ENCODE peak calls at places on chromosomes 6 and 20, in nine cellular contexts. P, U, W, J, Z, V, M, E and R are unnamed samples.

GRCh38 chr6:148451690-148452089 is 109.1 kb downstream of the SASH1 start:
- DNase-seq in P (no peak), E (no peak), J (no peak), U (no peak), M (no peak), W (no peak), V (no peak), Z (no peak), R (no peak)

GRCh38 chr6:136230219-136230980 is 19.7 kb downstream of the MTFR2 start:
- DNase-seq in V (no peak), J (peak), Z (no peak), P (no peak), M (no peak), U (no peak), W (no peak), E (no peak), R (no peak)

GRCh38 chr20:3046677-3047462 is 1.0 kb downstream of the MRPS26 start:
- DNase-seq in P (no peak), M (no peak), E (no peak), V (peak), Z (no peak), J (no peak), W (no peak), U (peak), R (peak)

GRCh38 chr6:35148167-35148741 is 7.1 kb upstream of the TCP11 start:
- DNase-seq in M (no peak), P (no peak), W (no peak), U (no peak), Z (no peak), J (peak), V (no peak), E (no peak), R (no peak)

GRCh38 chr6:108660251-108660650 is 99.5 kb downstream of the FOXO3 start:
- DNase-seq in E (no peak), W (no peak), P (no peak), V (no peak), J (no peak), U (no peak), Z (no peak), M (no peak), R (no peak)

GRCh38 chr6:31660224-31660997 is at the start of gene C6orf47:
- DNase-seq in P (peak), M (peak), J (peak), V (peak), E (peak), U (peak), W (peak), Z (peak), R (peak)

GRCh38 chr20:3716195-3716834 is 3.9 kb upstream of the SIGLEC1 start:
- DNase-seq in J (peak), P (peak), M (no peak), W (peak), E (no peak), Z (no peak), V (peak), U (no peak), R (peak)

GRCh38 chr6:161596807-161597505 is 323.1 kb upstream of the AGPAT4 start:
- DNase-seq in J (no peak), Z (no peak), P (no peak), U (no peak), V (no peak), E (no peak), M (no peak), W (no peak), R (no peak)

GRCh38 chr20:45405566-45406259 is 2.4 kb upstream of the DBNDD2 start:
- DNase-seq in W (peak), Z (peak), P (no peak), J (no peak), V (no peak), M (no peak), U (no peak), E (no peak), R (no peak)

GRCh38 chr6:113632220-113632864 is 224.8 kb upstream of the MARCKS start:
- DNase-seq in U (peak), J (peak), Z (no peak), P (peak), M (no peak), V (peak), E (peak), W (no peak), R (peak)

GRCh38 chr6:166007349-166008263 is 160.0 kb downstream of the TBXT start:
- DNase-seq in Z (peak), W (peak), J (peak), U (no peak), P (no peak), V (no peak), E (peak), M (no peak), R (peak)

GRCh38 chr6:81754906-81755305 is 2.4 kb upstream of the TENT5A start:
- DNase-seq in J (no peak), E (no peak), U (no peak), V (no peak), Z (no peak), W (no peak), M (no peak), P (no peak), R (no peak)

GRCh38 chr6:116419069-116419468 is 42.1 kb upstream of the CALHM6 start:
- DNase-seq in J (peak), W (no peak), M (no peak), P (no peak), Z (no peak), U (no peak), E (no peak), V (no peak), R (no peak)

GRCh38 chr6:70592391-70593117 is 25.8 kb downstream of the SDHAF4 start:
- DNase-seq in P (no peak), E (no peak), U (no peak), M (no peak), Z (no peak), J (no peak), W (no peak), V (peak), R (no peak)

GRCh38 chr6:157990321-157991066 is 8.8 kb downstream of the SYNJ2 start:
- DNase-seq in M (peak), E (no peak), P (no peak), J (no peak), W (no peak), Z (no peak), V (no peak), U (no peak), R (no peak)

GRCh38 chr20:53839423-53840176 is 230.8 kb downstream of the BCAS1 start:
- DNase-seq in Z (no peak), P (no peak), V (no peak), U (peak), J (no peak), M (peak), W (no peak), E (no peak), R (peak)

GRCh38 chr20:4449977-4450715 is 271.6 kb upstream of the PRND start:
- DNase-seq in E (no peak), U (no peak), M (no peak), Z (no peak), V (peak), W (no peak), J (peak), P (peak), R (no peak)

GRCh38 chr6:148166339-148166949 is 176.2 kb upstream of the SASH1 start:
- DNase-seq in V (peak), W (no peak), P (peak), J (peak), E (peak), Z (no peak), U (no peak), M (no peak), R (peak)

GRCh38 chr20:23162887-23163286 is 76.8 kb upstream of the CD93 start:
- DNase-seq in E (no peak), J (no peak), U (no peak), M (no peak), W (peak), Z (no peak), V (no peak), P (no peak), R (no peak)

GRCh38 chr6:157150076-157150475 is 173.2 kb downstream of the TMEM242 start:
- DNase-seq in W (no peak), Z (no peak), M (no peak), U (no peak), P (no peak), J (peak), E (no peak), V (no peak), R (no peak)

GRCh38 chr6:51839975-51840374 is 247.4 kb downstream of the PKHD1 start:
- DNase-seq in E (no peak), W (no peak), P (no peak), J (no peak), U (no peak), M (no peak), V (no peak), Z (no peak), R (no peak)

GRCh38 chr20:12371955-12372354 is 454.3 kb downstream of the BTBD3 start:
- DNase-seq in M (no peak), Z (no peak), U (no peak), J (no peak), P (no peak), W (no peak), E (no peak), V (no peak), R (no peak)

GRCh38 chr6:128242765-128243403 is 277.5 kb downstream of the PTPRK start:
- DNase-seq in E (no peak), W (no peak), J (peak), Z (no peak), P (no peak), M (no peak), U (no peak), V (peak), R (no peak)

GRCh38 chr6:98931710-98932109 is 16.0 kb downstream of the FBXL4 start:
- DNase-seq in M (no peak), J (no peak), P (no peak), Z (no peak), W (no peak), U (no peak), V (no peak), E (no peak), R (no peak)

GRCh38 chr20:63056236-63057132 is 49.7 kb upstream of the BHLHE23 start:
- DNase-seq in E (no peak), Z (no peak), M (peak), U (peak), P (no peak), V (no peak), W (peak), J (no peak), R (peak)

GRCh38 chr20:6501061-6501460 is 266.4 kb upstream of the BMP2 start:
- DNase-seq in V (peak), W (no peak), E (no peak), U (no peak), P (no peak), J (peak), M (no peak), Z (no peak), R (no peak)

GRCh38 chr6:74851598-74851997 is 354.3 kb downstream of the COL12A1 start:
- DNase-seq in U (no peak), P (no peak), M (no peak), W (no peak), J (peak), Z (no peak), V (no peak), E (no peak), R (no peak)

GRCh38 chr6:160269122-160269521 is 10.5 kb upstream of the SLC22A2 start:
- DNase-seq in P (no peak), Z (no peak), V (no peak), U (no peak), W (no peak), E (no peak), M (no peak), J (no peak), R (no peak)

GRCh38 chr6:28399370-28400121 is at the start of gene ZSCAN12:
- DNase-seq in M (peak), Z (peak), E (peak), U (peak), P (peak), V (peak), J (peak), W (peak), R (peak)
- TF ChIP-seq POLR2A in M (peak), Z (no peak), E (no peak), U (peak), P (peak), V (peak), J (peak), W (no peak), R (peak)

DNA sequence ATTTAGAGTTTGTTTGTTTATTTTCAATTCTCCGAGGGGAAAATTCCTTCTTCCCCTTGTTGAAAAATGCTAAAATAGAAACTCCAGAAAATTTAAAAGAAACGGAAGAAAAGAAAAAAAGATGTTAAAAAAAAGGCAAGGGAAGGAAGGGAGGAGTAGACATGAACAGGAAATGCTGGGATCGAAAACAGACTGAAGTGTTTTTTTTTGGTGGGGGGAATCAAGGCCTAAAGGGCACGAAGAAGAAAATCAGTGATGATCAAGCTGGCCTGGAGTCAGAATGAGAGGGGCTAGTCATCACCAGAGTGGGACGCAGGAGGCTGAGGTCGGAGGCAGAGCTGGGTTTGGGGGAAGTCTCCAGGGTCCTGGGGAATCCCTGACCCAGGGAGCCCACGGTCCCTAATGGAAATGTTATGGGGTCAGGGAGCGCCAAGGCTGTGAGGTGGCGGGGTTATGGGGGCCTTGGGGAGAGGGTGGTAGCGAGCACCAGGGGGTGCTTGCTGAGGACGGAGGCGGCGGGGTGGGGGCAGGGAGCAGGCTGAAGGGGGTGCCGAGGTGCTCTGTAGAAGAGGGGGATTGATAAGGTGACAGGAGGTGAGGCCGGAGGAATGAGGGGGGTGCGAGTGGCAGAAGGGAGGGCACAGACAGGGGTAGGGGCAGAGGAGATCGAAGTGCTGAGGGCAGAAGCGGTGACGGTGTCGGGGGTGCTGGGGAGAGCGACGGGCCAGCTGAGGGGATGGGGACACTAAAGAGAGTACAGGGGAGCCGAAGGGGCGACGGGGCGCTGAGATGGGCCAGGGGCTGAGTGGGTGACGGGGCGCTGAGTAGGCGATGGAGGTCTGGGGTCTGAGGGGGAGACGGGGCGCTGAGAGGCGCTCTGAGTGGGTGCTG is 717 bp downstream of the ZNFX1 start:
- DNase-seq in U (peak), P (no peak), V (no peak), M (peak), J (no peak), E (peak), W (peak), Z (peak), R (peak)
- TF ChIP-seq POLR2A in U (no peak), P (no peak), V (no peak), M (no peak), J (no peak), E (no peak), W (no peak), Z (no peak), R (no peak)

GRCh38 chr6:43174263-43175112 is 3.4 kb downstream of the SRF start:
- DNase-seq in W (peak), Z (peak), P (peak), U (peak), V (peak), J (peak), M (peak), E (peak), R (peak)
- TF ChIP-seq POLR2A in W (no peak), Z (peak), P (no peak), U (peak), V (no peak), J (peak), M (no peak), E (peak), R (peak)

DNA sequence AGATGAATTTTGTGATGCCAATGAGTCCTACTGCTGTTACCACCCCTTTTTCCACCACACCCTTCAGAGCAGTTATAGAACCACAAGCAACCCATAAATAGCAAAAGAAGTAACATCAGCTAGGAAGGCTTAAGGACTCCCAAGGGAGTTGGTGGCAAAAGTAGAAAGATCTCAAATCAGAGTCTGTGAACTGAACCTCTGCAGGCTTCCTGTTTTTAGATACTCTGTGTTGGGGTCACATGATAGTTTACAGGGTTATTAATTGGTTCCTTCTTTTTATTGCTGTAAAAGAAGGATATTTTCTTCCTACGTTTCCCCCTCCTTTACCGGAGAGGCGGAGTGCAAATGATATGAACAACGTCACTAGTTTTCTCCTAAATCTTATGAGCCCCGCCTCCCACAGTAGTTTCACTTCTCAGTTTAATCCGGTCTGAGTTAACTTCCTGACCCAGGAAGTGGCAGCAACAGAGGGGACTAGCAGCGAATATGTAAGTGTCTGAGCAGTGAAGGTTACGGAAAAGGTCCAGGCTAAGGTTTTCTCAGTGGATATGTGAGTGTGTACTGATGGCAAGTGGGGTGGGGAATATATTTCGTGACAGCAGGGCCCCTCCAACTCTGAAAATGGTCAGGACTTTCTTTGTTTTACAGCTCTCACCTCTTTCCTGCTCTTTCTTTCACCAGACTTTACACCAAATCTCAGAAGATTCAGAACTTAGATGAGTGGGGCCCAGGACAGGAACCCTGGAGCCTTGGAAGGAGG is at the start of gene TRIM38:
- DNase-seq in W (peak), V (peak), E (peak), Z (peak), P (peak), U (peak), M (no peak), J (peak), R (peak)
- TF ChIP-seq POLR2A in W (peak), V (peak), E (peak), Z (peak), P (peak), U (peak), M (peak), J (peak), R (peak)

GRCh38 chr20:56628015-56628872 is 862 bp upstream of the TFAP2C start:
- DNase-seq in W (peak), E (no peak), M (no peak), P (peak), J (no peak), U (peak), Z (no peak), V (no peak), R (peak)

GRCh38 chr20:56627122-56628014 is 1.7 kb upstream of the TFAP2C start:
- DNase-seq in M (no peak), Z (no peak), J (no peak), P (no peak), W (no peak), U (no peak), E (no peak), V (no peak), R (no peak)

GRCh38 chr20:56630086-56630493 is 984 bp downstream of the TFAP2C start:
- DNase-seq in V (no peak), P (peak), W (peak), E (no peak), M (no peak), Z (no peak), U (peak), J (no peak), R (peak)

GRCh38 chr20:56629464-56630085 is 469 bp downstream of the TFAP2C start:
- DNase-seq in E (no peak), Z (no peak), W (no peak), V (no peak), U (no peak), M (no peak), J (no peak), P (peak), R (no peak)

GRCh38 chr20:56628873-56629463 is at the start of gene TFAP2C:
- DNase-seq in W (peak), P (peak), M (no peak), J (no peak), V (no peak), Z (peak), U (peak), E (peak), R (peak)
- TF ChIP-seq POLR2A in W (peak), P (peak), M (no peak), J (no peak), V (no peak), Z (peak), U (peak), E (no peak), R (peak)

DNA sequence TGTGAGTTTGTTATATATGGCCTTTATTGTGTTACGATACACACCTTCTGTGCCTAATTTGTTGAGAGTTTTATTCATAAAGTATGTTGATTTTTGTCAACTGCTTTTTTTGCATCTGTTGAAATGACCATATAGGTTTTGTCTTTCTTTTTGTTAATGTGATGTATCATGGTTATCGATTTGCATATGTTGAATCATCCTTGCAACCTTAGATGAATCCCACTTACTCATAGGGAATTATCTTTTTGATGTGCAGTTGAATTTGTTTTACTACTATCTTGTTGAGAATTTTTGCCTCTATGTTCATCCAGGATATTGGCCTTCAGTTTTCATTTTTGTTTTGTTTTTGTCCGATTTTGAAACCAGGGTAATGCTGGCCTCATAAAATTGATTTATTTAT is 45.7 kb upstream of the TPD52L1 start:
- DNase-seq in M (no peak), V (no peak), J (peak), W (no peak), U (no peak), E (no peak), Z (no peak), P (no peak), R (no peak)
- TF ChIP-seq POLR2A in M (no peak), V (no peak), J (no peak), W (no peak), U (no peak), E (no peak), Z (no peak), P (no peak), R (no peak)

DNA sequence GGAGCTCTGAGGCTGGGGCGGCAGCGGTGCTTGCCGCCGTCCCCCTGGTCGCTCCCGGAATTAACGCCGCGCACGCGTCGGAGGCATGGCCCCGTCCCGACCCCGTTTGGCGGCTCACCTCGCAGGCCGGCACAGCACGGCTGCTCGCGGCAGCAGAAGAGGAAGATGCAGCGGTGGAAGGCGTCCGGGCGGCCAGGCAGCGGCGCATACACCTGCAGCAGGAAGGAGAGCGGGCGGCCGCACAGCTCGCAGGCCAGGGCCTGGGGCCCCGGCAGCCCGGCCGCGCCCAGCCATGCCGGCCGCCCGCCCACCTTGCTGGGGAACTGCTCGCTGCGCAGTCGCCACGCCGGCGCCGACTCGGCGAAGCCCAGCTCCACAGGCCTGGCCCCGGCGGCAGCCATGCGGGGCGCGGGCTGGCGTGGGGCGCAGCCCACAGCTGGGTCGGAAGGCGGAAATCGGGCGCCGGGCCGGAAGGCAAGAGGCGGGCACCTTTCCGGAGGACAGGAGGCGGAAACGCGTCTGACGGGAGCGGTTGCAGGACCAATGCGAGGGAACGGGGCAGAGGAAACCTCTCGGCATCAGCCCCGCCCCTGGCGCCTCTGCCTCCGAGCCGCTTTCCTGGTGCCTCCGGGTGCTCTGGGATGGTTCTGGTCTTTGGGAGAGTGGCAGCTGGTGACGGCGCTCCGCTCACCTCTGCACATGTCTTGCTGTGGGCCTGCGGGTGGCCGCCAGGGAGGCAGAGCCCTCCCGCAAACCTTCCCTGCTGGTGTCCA is at the start of gene PDCD2:
- DNase-seq in M (peak), V (peak), E (peak), P (peak), W (peak), J (peak), U (peak), Z (peak), R (peak)
- TF ChIP-seq POLR2A in M (no peak), V (peak), E (peak), P (peak), W (no peak), J (peak), U (peak), Z (peak), R (peak)